ENCODE peak calls at places on chromosomes 12 and 14, in ten cellular contexts. N, O, R, M, C, Q, L, X, P and A are unnamed samples.

GRCh38 chr12:53505086-53505485 is 2.2 kb downstream of the NPFF start:
- DNase-seq in R (no peak), P (no peak), C (peak), M (no peak), Q (no peak), X (no peak), O (no peak), L (peak), N (no peak), A (no peak)

GRCh38 chr12:15049456-15050153 is 76.8 kb downstream of the PDE6H start:
- DNase-seq in O (no peak), M (no peak), P (no peak), X (no peak), L (no peak), N (no peak), C (no peak), Q (no peak), R (no peak), A (no peak)

GRCh38 chr12:3458041-3458440 is 33.0 kb upstream of the PRMT8 start:
- DNase-seq in Q (no peak), X (no peak), R (no peak), M (no peak), O (peak), P (no peak), L (no peak), C (no peak), N (no peak), A (no peak)

GRCh38 chr14:68282479-68283377 is 463.1 kb downstream of the RAD51B start:
- DNase-seq in N (no peak), L (no peak), Q (no peak), X (peak), R (no peak), M (no peak), C (no peak), O (no peak), P (no peak), A (peak)

GRCh38 chr12:46373303-46374182 is 970 bp upstream of the SLC38A2 start:
- DNase-seq in L (peak), C (peak), Q (peak), M (peak), P (peak), X (peak), R (peak), O (peak), N (peak), A (peak)

GRCh38 chr14:77111021-77111420 is 13.0 kb downstream of the CIPC start:
- DNase-seq in O (no peak), M (no peak), X (no peak), Q (no peak), N (no peak), R (no peak), C (no peak), L (peak), P (peak), A (no peak)

GRCh38 chr14:52706286-52706685 is 714 bp upstream of the PSMC6 start:
- DNase-seq in X (peak), Q (no peak), R (no peak), L (no peak), N (no peak), O (no peak), C (peak), M (no peak), P (no peak), A (no peak)

GRCh38 chr12:6852651-6853354 is 853 bp downstream of the USP5 start:
- DNase-seq in C (peak), P (peak), X (peak), R (no peak), Q (no peak), O (peak), L (peak), M (peak), N (no peak), A (peak)

GRCh38 chr14:82067221-82067620 is 533.6 kb upstream of the SEL1L start:
- DNase-seq in X (no peak), M (no peak), C (no peak), N (no peak), R (no peak), P (peak), O (no peak), L (no peak), Q (no peak), A (no peak)

GRCh38 chr14:104591031-104591430 is 11.5 kb downstream of the C14orf180 start:
- DNase-seq in O (no peak), X (no peak), R (peak), P (no peak), L (no peak), C (no peak), Q (no peak), N (no peak), M (no peak), A (no peak)

GRCh38 chr12:49489720-49490119 is 49.1 kb upstream of the KCNH3 start:
- DNase-seq in P (no peak), Q (no peak), L (peak), O (peak), M (no peak), R (no peak), X (no peak), N (no peak), C (peak), A (no peak)

GRCh38 chr14:91272341-91273272 is 28.1 kb upstream of the GPR68 start:
- DNase-seq in C (no peak), P (no peak), Q (no peak), M (no peak), N (no peak), O (no peak), X (no peak), L (no peak), R (no peak), A (no peak)

GRCh38 chr14:92589213-92589852 is 75.8 kb downstream of the RIN3 start:
- DNase-seq in C (peak), P (peak), R (no peak), X (no peak), M (no peak), Q (no peak), N (no peak), O (no peak), L (no peak), A (no peak)

GRCh38 chr12:111469406-111469805 is 63.7 kb downstream of the SH2B3 start:
- DNase-seq in N (no peak), X (no peak), R (no peak), L (no peak), C (peak), Q (no peak), M (no peak), P (no peak), O (no peak), A (no peak)

GRCh38 chr12:68800294-68800693 is 7.7 kb upstream of the MDM2 start:
- DNase-seq in R (no peak), Q (no peak), P (no peak), M (peak), X (no peak), L (no peak), C (no peak), N (no peak), O (no peak), A (no peak)

DNA sequence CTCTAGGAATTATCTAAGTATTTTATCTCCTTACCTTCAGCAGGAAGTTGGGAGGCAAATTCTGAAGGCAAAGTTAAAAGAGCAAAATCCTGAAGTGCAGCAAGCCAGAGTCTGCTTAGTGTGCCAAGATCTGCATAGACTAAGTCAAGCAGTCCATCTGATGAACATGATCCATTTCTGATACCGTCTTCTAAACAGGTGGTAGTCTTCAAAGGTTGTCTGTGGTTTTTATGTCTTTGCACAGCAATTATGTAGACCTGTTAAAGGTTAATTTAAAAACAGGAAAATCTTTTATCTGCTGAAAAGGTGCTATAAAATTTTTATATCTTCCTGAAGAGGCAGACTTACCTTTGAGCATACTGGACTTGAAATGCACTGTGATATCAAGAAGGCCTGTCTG is 105.3 kb upstream of the HECTD1 start:
- DNase-seq in L (no peak), P (no peak), X (no peak), N (no peak), Q (no peak), R (no peak), M (no peak), C (no peak), O (no peak), A (no peak)
- H3K27ac ChIP-seq in L (no peak), P (no peak), X (no peak), N (no peak), Q (no peak), R (no peak), M (no peak), C (no peak), O (no peak), A (no peak)

GRCh38 chr14:20478915-20479314 is 9.7 kb downstream of the PNP start:
- DNase-seq in R (no peak), M (no peak), P (no peak), C (no peak), O (no peak), N (no peak), L (no peak), Q (no peak), X (no peak), A (no peak)

GRCh38 chr14:20482382-20482781 is 13.2 kb downstream of the PNP start:
- DNase-seq in C (no peak), X (no peak), N (no peak), R (no peak), M (no peak), O (no peak), L (no peak), Q (no peak), P (no peak), A (no peak)

GRCh38 chr14:20477211-20477876 is 8.1 kb downstream of the PNP start:
- DNase-seq in Q (peak), P (no peak), O (peak), M (no peak), R (peak), C (peak), X (no peak), N (no peak), L (no peak), A (no peak)

GRCh38 chr14:20472566-20473206 is 3.5 kb downstream of the PNP start:
- DNase-seq in O (no peak), N (no peak), P (no peak), R (no peak), L (no peak), C (no peak), X (no peak), Q (no peak), M (no peak), A (no peak)

GRCh38 chr14:20476795-20477194 is 7.6 kb downstream of the PNP start:
- DNase-seq in M (no peak), R (no peak), Q (no peak), L (no peak), X (no peak), O (no peak), N (no peak), C (no peak), P (no peak), A (no peak)
- H3K27ac ChIP-seq in M (peak), R (peak), Q (peak), L (no peak), X (peak), O (no peak), N (no peak), C (no peak), P (no peak), A (peak)

GRCh38 chr12:29830391-29830790 is 46.6 kb upstream of the TMTC1 start:
- DNase-seq in L (no peak), N (no peak), O (no peak), X (no peak), C (no peak), R (no peak), M (no peak), P (no peak), Q (no peak), A (no peak)
- H3K27ac ChIP-seq in L (no peak), N (no peak), O (no peak), X (no peak), C (no peak), R (no peak), M (no peak), P (no peak), Q (no peak), A (no peak)

GRCh38 chr12:122854554-122854953 is 19.3 kb downstream of the HIP1R start:
- DNase-seq in C (no peak), M (no peak), N (no peak), P (no peak), R (peak), L (no peak), O (no peak), X (no peak), Q (no peak), A (no peak)
- H3K27ac ChIP-seq in C (no peak), M (no peak), N (no peak), P (no peak), R (no peak), L (no peak), O (no peak), X (no peak), Q (no peak), A (no peak)

GRCh38 chr12:131986361-131986760 is 36.6 kb downstream of the EP400 start:
- DNase-seq in O (no peak), N (no peak), X (no peak), M (no peak), C (no peak), Q (no peak), R (no peak), L (no peak), P (no peak), A (no peak)

GRCh38 chr12:131987552-131987951 is 37.8 kb downstream of the EP400 start:
- DNase-seq in L (no peak), C (no peak), M (no peak), P (no peak), N (no peak), X (no peak), Q (no peak), O (no peak), R (no peak), A (no peak)

GRCh38 chr12:131988054-131988796 is 38.5 kb downstream of the EP400 start:
- DNase-seq in O (no peak), M (no peak), P (peak), L (no peak), N (no peak), C (no peak), X (no peak), Q (no peak), R (no peak), A (no peak)

GRCh38 chr12:131985145-131985875 is 35.6 kb downstream of the EP400 start:
- DNase-seq in X (no peak), R (no peak), N (no peak), P (no peak), M (no peak), O (no peak), Q (peak), C (no peak), L (no peak), A (no peak)

DNA sequence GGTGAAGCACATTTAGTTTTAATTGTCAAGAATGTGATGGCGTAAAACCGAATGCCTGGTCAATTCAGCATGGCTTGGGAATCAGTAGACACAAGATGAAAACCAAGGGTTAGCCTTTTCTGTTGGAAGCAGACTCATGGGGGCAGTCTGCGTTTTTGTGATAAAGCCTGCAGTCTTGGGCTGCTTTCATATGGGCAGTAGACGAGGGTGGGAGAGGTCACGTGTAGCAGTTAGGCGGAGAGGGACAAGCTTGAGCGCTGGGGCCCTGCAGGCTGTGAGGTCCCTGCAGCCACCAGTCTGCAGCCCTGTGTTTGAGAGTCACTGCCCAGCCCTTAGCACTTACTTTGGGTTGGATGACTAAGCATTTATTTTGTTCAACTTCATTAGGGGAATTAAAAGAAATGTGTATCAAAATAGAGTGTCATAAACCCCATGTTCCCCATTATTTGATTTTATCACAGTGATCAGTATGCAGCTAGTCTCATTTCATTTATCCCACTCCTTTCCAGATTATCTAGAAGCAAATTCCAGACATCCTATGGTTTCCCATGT is 37.2 kb downstream of the EP400 start:
- DNase-seq in R (no peak), P (no peak), C (no peak), L (no peak), N (no peak), Q (no peak), X (no peak), O (no peak), M (no peak), A (no peak)
- H3K27ac ChIP-seq in R (no peak), P (peak), C (no peak), L (peak), N (no peak), Q (no peak), X (no peak), O (no peak), M (no peak), A (no peak)

DNA sequence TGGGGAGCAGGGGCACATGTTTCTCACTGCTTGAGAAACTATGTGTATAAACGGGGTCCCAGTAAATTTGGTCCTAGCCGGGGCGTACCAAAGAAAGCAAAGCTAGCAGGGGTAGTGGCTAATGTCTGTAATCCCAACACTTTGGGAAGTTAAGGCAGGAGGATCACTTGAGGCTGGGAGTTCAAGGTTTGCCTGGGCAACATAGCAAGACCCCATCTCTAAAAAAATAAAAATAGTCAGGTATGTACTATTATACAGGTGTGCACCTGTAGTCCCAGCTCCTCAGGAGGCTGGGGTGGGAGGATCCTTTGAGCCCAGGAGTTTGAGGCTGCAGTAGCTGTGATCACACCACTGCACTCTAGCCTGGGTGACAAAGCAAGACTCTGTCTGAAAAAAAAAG is 142.2 kb downstream of the PAWR start:
- DNase-seq in X (no peak), Q (no peak), C (no peak), L (no peak), O (no peak), M (no peak), P (no peak), R (no peak), N (no peak), A (no peak)
- H3K27ac ChIP-seq in X (no peak), Q (peak), C (peak), L (peak), O (peak), M (no peak), P (peak), R (no peak), N (peak), A (no peak)

GRCh38 chr12:121296618-121297476 is at the start of gene CAMKK2:
- DNase-seq in Q (peak), X (peak), C (peak), P (peak), M (peak), L (peak), R (peak), N (peak), O (peak), A (peak)

GRCh38 chr12:121293603-121294002 is 2.9 kb downstream of the CAMKK2 start:
- DNase-seq in X (no peak), C (no peak), L (no peak), N (no peak), R (no peak), P (no peak), M (no peak), O (no peak), Q (no peak), A (no peak)

GRCh38 chr12:121295746-121296617 is 527 bp downstream of the CAMKK2 start:
- DNase-seq in P (peak), X (no peak), M (peak), R (peak), N (no peak), L (no peak), O (peak), Q (peak), C (no peak), A (peak)

GRCh38 chr12:121295123-121295745 is 1.3 kb downstream of the CAMKK2 start:
- DNase-seq in N (no peak), M (no peak), P (peak), L (no peak), X (no peak), C (no peak), R (no peak), Q (no peak), O (no peak), A (no peak)

GRCh38 chr12:121294151-121294889 is 2.2 kb downstream of the CAMKK2 start:
- DNase-seq in N (no peak), R (no peak), C (no peak), X (no peak), P (no peak), M (no peak), Q (no peak), L (no peak), O (no peak), A (no peak)
- H3K27ac ChIP-seq in N (no peak), R (no peak), C (no peak), X (no peak), P (no peak), M (no peak), Q (no peak), L (no peak), O (no peak), A (no peak)